ENCODE peak calls at places on chromosomes 1 and 21, in seven cellular contexts. Q, G, S, Z, V, T and X are unnamed samples.

GRCh38 chr1:191851799-191852595 is 306.3 kb upstream of the RGS18 start:
- DNase-seq in Q (no peak), G (no peak), S (no peak), Z (no peak), V (no peak), T (no peak), X (no peak)

GRCh38 chr1:41780322-41780721 is 138.4 kb downstream of the HIVEP3 start:
- DNase-seq in Q (no peak), G (no peak), S (no peak), Z (no peak), V (no peak), T (no peak), X (no peak)

GRCh38 chr1:45767035-45767434 is 16.6 kb upstream of the IPP start:
- DNase-seq in Q (peak; percentile 13), G (no peak), S (no peak), Z (no peak), V (no peak), T (no peak), X (no peak)

GRCh38 chr1:110672001-110672752 is 2.6 kb downstream of the KCNA3 start:
- DNase-seq in Q (no peak), G (peak; percentile 16), S (peak; percentile 27), Z (no peak), V (no peak), T (peak; percentile 35), X (no peak)

GRCh38 chr1:98854137-98854536 is 150.5 kb downstream of the PLPPR5 start:
- DNase-seq in Q (no peak), G (no peak), S (no peak), Z (no peak), V (no peak), T (no peak), X (no peak)

GRCh38 chr1:178075323-178075722 is 18.6 kb upstream of the RASAL2 start:
- DNase-seq in Q (no peak), G (no peak), S (no peak), Z (no peak), V (no peak), T (no peak), X (no peak)

GRCh38 chr1:36576118-36576517 is 93.4 kb upstream of the CSF3R start:
- DNase-seq in Q (peak; percentile 49), G (peak; percentile 70), S (peak; percentile 29), Z (peak; percentile 43), V (no peak), T (peak; percentile 86), X (peak; percentile 81)

GRCh38 chr21:39593522-39593921 is 19.2 kb upstream of the B3GALT5 start:
- DNase-seq in Q (no peak), G (no peak), S (no peak), Z (no peak), V (no peak), T (no peak), X (no peak)

GRCh38 chr1:6743189-6744101 is 41.8 kb upstream of the CAMTA1 start:
- DNase-seq in Q (peak; percentile 65), G (peak; percentile 27), S (peak; percentile 60), Z (no peak), V (no peak), T (peak; percentile 9), X (no peak)

GRCh38 chr1:116203936-116204335 is 92.7 kb downstream of the MAB21L3 start:
- DNase-seq in Q (no peak), G (no peak), S (no peak), Z (no peak), V (no peak), T (no peak), X (no peak)

GRCh38 chr1:246788895-246789338 is 64.7 kb downstream of the SCCPDH start:
- DNase-seq in Q (no peak), G (no peak), S (no peak), Z (no peak), V (no peak), T (peak; percentile 34), X (no peak)

GRCh38 chr21:41725421-41726021 is 41.3 kb downstream of the RIPK4 start:
- DNase-seq in Q (no peak), G (no peak), S (no peak), Z (no peak), V (no peak), T (no peak), X (no peak)

GRCh38 chr1:152786077-152786476 is at the start of gene LCE1E:
- DNase-seq in Q (no peak), G (no peak), S (no peak), Z (no peak), V (no peak), T (no peak), X (no peak)

GRCh38 chr1:69258842-69259241 is 308.9 kb upstream of the LRRC7 start:
- DNase-seq in Q (no peak), G (no peak), S (no peak), Z (no peak), V (no peak), T (no peak), X (no peak)

GRCh38 chr1:42852608-42852980 is 6.2 kb downstream of the ZNF691 start:
- DNase-seq in Q (no peak), G (no peak), S (no peak), Z (no peak), V (no peak), T (no peak), X (no peak)

GRCh38 chr1:84700065-84700464 is 9.8 kb upstream of the SSX2IP start:
- DNase-seq in Q (no peak), G (no peak), S (no peak), Z (no peak), V (no peak), T (no peak), X (no peak)

GRCh38 chr1:159007734-159008133 is 2.0 kb upstream of the IFI16 start:
- DNase-seq in Q (no peak), G (no peak), S (no peak), Z (no peak), V (no peak), T (no peak), X (no peak)

GRCh38 chr1:159009287-159009686 is 420 bp upstream of the IFI16 start:
- DNase-seq in Q (no peak), G (no peak), S (no peak), Z (no peak), V (no peak), T (no peak), X (no peak)

GRCh38 chr1:159008744-159009188 is 941 bp upstream of the IFI16 start:
- DNase-seq in Q (no peak), G (no peak), S (peak; percentile 42), Z (no peak), V (no peak), T (no peak), X (peak; percentile 6)

GRCh38 chr1:159005161-159005560 is 4.5 kb upstream of the IFI16 start:
- DNase-seq in Q (no peak), G (no peak), S (no peak), Z (no peak), V (no peak), T (no peak), X (no peak)

DNA sequence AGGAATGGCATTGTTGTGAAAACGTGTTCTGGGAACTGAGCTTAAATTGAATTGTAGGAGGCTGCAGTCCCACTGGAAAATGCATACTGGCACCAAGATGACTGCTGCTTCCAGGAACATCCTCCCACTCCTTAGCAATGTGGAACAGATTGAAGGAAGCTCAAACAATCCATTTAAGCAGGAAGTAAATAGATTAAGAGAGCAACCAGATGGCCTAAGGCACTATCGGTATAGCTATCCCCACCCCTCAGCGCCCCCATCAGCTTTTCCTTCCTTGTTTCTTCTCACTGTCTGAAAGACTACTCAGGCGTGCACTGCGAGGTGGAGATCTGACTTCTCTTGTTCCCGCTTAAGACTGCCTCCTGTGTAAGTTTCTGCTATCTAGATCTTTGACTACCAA is 4.0 kb upstream of the IFI16 start:
- DNase-seq in Q (no peak), G (no peak), S (no peak), Z (no peak), V (no peak), T (no peak), X (no peak)
- TF ChIP-seq POLR2AphosphoS5 in Q (no peak), G (no peak), S (peak; percentile 52), Z (no peak), V (no peak), T (no peak), X (no peak)

GRCh38 chr1:230002164-230002803 is 64.8 kb upstream of the GALNT2 start:
- DNase-seq in Q (no peak), G (no peak), S (peak; percentile 60), Z (no peak), V (no peak), T (no peak), X (no peak)

GRCh38 chr1:229998980-229999379 is 68.1 kb upstream of the GALNT2 start:
- DNase-seq in Q (no peak), G (no peak), S (no peak), Z (no peak), V (no peak), T (no peak), X (no peak)

GRCh38 chr1:230005040-230005439 is 62.0 kb upstream of the GALNT2 start:
- DNase-seq in Q (no peak), G (no peak), S (no peak), Z (no peak), V (no peak), T (no peak), X (no peak)

GRCh38 chr1:230003409-230003808 is 63.6 kb upstream of the GALNT2 start:
- DNase-seq in Q (no peak), G (no peak), S (no peak), Z (no peak), V (no peak), T (no peak), X (no peak)

GRCh38 chr1:230000439-230001184 is 66.4 kb upstream of the GALNT2 start:
- DNase-seq in Q (no peak), G (no peak), S (no peak), Z (no peak), V (no peak), T (no peak), X (no peak)
- TF ChIP-seq POLR2AphosphoS5 in Q (no peak), G (no peak), S (no peak), Z (no peak), V (no peak), T (no peak), X (no peak)

DNA sequence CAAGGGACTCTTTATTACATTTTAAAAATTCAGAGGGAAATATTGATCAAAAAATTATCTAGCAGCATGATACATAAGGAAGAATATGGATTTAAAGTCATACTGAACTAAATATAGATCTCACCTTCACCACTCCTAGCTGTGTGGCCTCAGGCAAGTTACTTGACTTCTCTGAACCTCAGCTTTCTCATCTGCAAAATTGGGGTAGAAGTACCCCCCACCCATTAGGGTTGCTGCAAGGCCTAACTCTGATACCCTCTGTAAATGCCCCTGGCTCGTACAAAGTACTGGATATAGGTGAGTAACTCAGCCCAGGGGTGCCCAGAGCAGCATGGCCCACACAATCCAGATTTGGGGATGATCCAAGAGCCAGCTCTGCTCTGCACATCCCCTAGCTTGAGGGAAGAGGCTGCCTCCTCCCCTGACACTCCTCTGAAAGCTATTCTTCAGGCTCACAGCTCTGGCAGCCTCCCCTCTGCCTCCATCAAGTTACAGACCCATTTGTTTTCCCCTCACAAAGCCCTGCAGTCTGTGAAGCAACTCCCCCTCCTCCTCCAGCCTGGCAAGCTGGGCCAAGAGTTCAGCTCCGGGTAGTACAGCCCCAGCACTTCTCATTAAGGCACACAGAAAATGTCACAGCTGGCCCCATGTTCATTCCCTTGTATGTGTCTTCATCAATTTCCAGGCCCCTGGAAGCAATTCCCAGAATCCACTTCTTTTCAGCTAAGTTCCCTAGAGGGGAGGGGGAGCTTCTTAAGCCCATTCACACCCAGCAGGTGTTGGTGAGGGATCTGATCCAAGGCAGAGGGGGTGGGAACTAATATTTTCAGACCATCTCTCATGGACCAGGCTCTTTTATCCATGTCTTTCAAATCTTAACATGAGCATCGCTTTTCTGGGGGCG is 143.7 kb downstream of the PLPP3 start:
- DNase-seq in Q (no peak), G (no peak), S (no peak), Z (no peak), V (no peak), T (no peak), X (no peak)
- TF ChIP-seq POLR2AphosphoS5 in Q (no peak), G (no peak), S (no peak), Z (no peak), V (no peak), T (no peak), X (no peak)

GRCh38 chr1:19776287-19776686 is 23.4 kb downstream of the TMCO4 start:
- DNase-seq in Q (no peak), G (no peak), S (no peak), Z (no peak), V (no peak), T (no peak), X (no peak)
- TF ChIP-seq POLR2AphosphoS5 in Q (no peak), G (no peak), S (no peak), Z (no peak), V (no peak), T (no peak), X (no peak)